ENCODE peak calls at places on chromosomes 6 and 20, in seven cellular contexts. S, P, K, G, Y, Z and B are unnamed samples.

GRCh38 chr6:161379828-161380598 is 106.2 kb upstream of the AGPAT4 start:
- DNase-seq in S (no peak), P (no peak), K (no peak), G (no peak), Y (no peak), Z (no peak), B (peak; percentile 37)

GRCh38 chr6:11277275-11278206 is 45.1 kb upstream of the NEDD9 start:
- DNase-seq in S (peak; percentile 17), P (no peak), K (peak; percentile 53), G (peak; percentile 17), Y (no peak), Z (no peak), B (peak; percentile 40)

GRCh38 chr20:17504326-17504897 is 26.8 kb downstream of the BFSP1 start:
- DNase-seq in S (no peak), P (no peak), K (peak; percentile 25), G (no peak), Y (peak; percentile 10), Z (no peak), B (no peak)

GRCh38 chr6:27176096-27176495 is 71.4 kb upstream of the PRSS16 start:
- DNase-seq in S (no peak), P (no peak), K (no peak), G (no peak), Y (no peak), Z (no peak), B (peak; percentile 38)

GRCh38 chr6:72363844-72364740 is 257.8 kb upstream of the KCNQ5 start:
- DNase-seq in S (no peak), P (no peak), K (peak; percentile 72), G (no peak), Y (no peak), Z (peak; percentile 35), B (peak; percentile 51)

GRCh38 chr6:108588586-108588985 is 27.9 kb downstream of the FOXO3 start:
- DNase-seq in S (no peak), P (peak; percentile 49), K (peak; percentile 37), G (no peak), Y (no peak), Z (no peak), B (no peak)

GRCh38 chr6:157087974-157088373 is 235.3 kb downstream of the TMEM242 start:
- DNase-seq in S (no peak), P (no peak), K (no peak), G (no peak), Y (no peak), Z (peak; percentile 99), B (no peak)

GRCh38 chr6:122207794-122208193 is 191.7 kb upstream of the HSF2 start:
- DNase-seq in S (no peak), P (no peak), K (peak; percentile 11), G (no peak), Y (no peak), Z (no peak), B (no peak)

GRCh38 chr20:61684583-61685235 is 381.0 kb downstream of the TAF4 start:
- DNase-seq in S (no peak), P (no peak), K (no peak), G (peak; percentile 21), Y (no peak), Z (no peak), B (no peak)

GRCh38 chr20:59068534-59068933 is 25.9 kb upstream of the PRELID3B start:
- DNase-seq in S (no peak), P (no peak), K (no peak), G (no peak), Y (no peak), Z (no peak), B (no peak)

GRCh38 chr6:165653607-165654006 is 9.4 kb downstream of the PDE10A start:
- DNase-seq in S (no peak), P (no peak), K (no peak), G (no peak), Y (no peak), Z (no peak), B (no peak)

GRCh38 chr6:167750956-167751358 is 75.8 kb upstream of the AFDN start:
- DNase-seq in S (no peak), P (no peak), K (no peak), G (no peak), Y (no peak), Z (peak; percentile 13), B (peak; percentile 82)